ENCODE peak calls at places on chromosomes 6 and 20, in four cellular contexts. E is astrocyte, O is A549, R is endodermal cell. A is an unnamed sample.

GRCh38 chr20:52313335-52313963 is 121.9 kb upstream of the ZFP64 start:
- DNase-seq in E (peak; percentile 38), R (peak; percentile 70), O (peak; percentile 59), A (no peak)

GRCh38 chr6:157575436-157576145 is 194.6 kb downstream of the ZDHHC14 start:
- DNase-seq in R (no peak), E (no peak), O (no peak), A (no peak)

GRCh38 chr6:47355496-47355895 is 45.8 kb upstream of the TNFRSF21 start:
- DNase-seq in O (no peak), E (no peak), R (no peak), A (no peak)

GRCh38 chr20:59598625-59599310 is 5.6 kb upstream of the PHACTR3 start:
- DNase-seq in O (peak; percentile 42), E (no peak), R (peak; percentile 86), A (peak; percentile 23)

GRCh38 chr6:2733324-2733723 is 17.4 kb downstream of the MYLK4 start:
- DNase-seq in R (no peak), O (no peak), E (peak; percentile 46), A (peak; percentile 47)

GRCh38 chr6:4355241-4355640 is 219.9 kb upstream of the ECI2 start:
- DNase-seq in E (peak; percentile 92), O (peak; percentile 84), R (no peak), A (no peak)

GRCh38 chr6:127090051-127090450 is 28.4 kb upstream of the RSPO3 start:
- DNase-seq in R (no peak), E (no peak), O (no peak), A (no peak)

GRCh38 chr6:35727206-35727934 is 9.5 kb upstream of the ARMC12 start:
- DNase-seq in E (peak; percentile 59), R (peak; percentile 89), O (peak; percentile 58), A (peak; percentile 88)

GRCh38 chr20:8633366-8633765 is 435.5 kb upstream of the PLCB4 start:
- DNase-seq in R (no peak), O (no peak), E (peak; percentile 33), A (no peak)

GRCh38 chr6:25995507-25995906 is 32.9 kb downstream of the TRIM38 start:
- DNase-seq in R (no peak), E (peak; percentile 36), O (no peak), A (no peak)

GRCh38 chr6:36650848-36651247 is 27.7 kb upstream of the CDKN1A start:
- DNase-seq in E (no peak), O (no peak), R (peak; percentile 72), A (peak; percentile 51)

GRCh38 chr6:148501178-148501590 is 158.5 kb downstream of the SASH1 start:
- DNase-seq in R (no peak), E (peak; percentile 98), O (peak; percentile 6), A (peak; percentile 31)

GRCh38 chr6:140043357-140043756 is 668.9 kb upstream of the CITED2 start:
- DNase-seq in R (no peak), O (peak; percentile 73), E (peak; percentile 98), A (no peak)

GRCh38 chr6:40251609-40252008 is 317.3 kb upstream of the MOCS1 start:
- DNase-seq in O (no peak), E (no peak), R (no peak), A (peak; percentile 8)

GRCh38 chr20:8366303-8366923 is 234.3 kb downstream of the PLCB1 start:
- DNase-seq in R (no peak), O (no peak), E (no peak), A (no peak)

GRCh38 chr6:82681119-82681714 is 317.6 kb downstream of the TPBG start:
- DNase-seq in O (peak; percentile 1), E (no peak), R (no peak), A (no peak)

GRCh38 chr6:88166493-88166900 is 350 bp upstream of the CNR1 start:
- DNase-seq in E (no peak), R (peak; percentile 82), O (no peak), A (no peak)

GRCh38 chr6:88167625-88167937 is 1.4 kb upstream of the CNR1 start:
- DNase-seq in O (no peak), R (no peak), E (no peak), A (no peak)

GRCh38 chr6:88166901-88167624 is 916 bp upstream of the CNR1 start:
- DNase-seq in E (no peak), O (no peak), R (peak; percentile 76), A (no peak)

GRCh38 chr6:88165087-88165876 is 865 bp downstream of the CNR1 start:
- DNase-seq in E (no peak), O (no peak), R (no peak), A (no peak)

GRCh38 chr6:88165877-88166492 is at the start of gene CNR1:
- DNase-seq in R (peak; percentile 84), O (peak; percentile 13), E (peak; percentile 8), A (peak; percentile 84)
- TF ChIP-seq CTCF in R (no peak), O (peak; percentile 8), E (no peak), A (no peak)

GRCh38 chr20:38115896-38116295 is 49.2 kb downstream of the TGM2 start:
- DNase-seq in O (no peak), E (no peak), R (no peak), A (no peak)

GRCh38 chr20:38116409-38117165 is 48.5 kb downstream of the TGM2 start:
- DNase-seq in R (no peak), E (no peak), O (no peak), A (no peak)

GRCh38 chr20:38114353-38114791 is 50.7 kb downstream of the TGM2 start:
- DNase-seq in R (peak; percentile 15), O (peak; percentile 47), E (peak; percentile 70), A (no peak)

GRCh38 chr20:38113401-38114325 is 51.4 kb downstream of the TGM2 start:
- DNase-seq in E (no peak), R (peak; percentile 92), O (peak; percentile 67), A (no peak)

DNA sequence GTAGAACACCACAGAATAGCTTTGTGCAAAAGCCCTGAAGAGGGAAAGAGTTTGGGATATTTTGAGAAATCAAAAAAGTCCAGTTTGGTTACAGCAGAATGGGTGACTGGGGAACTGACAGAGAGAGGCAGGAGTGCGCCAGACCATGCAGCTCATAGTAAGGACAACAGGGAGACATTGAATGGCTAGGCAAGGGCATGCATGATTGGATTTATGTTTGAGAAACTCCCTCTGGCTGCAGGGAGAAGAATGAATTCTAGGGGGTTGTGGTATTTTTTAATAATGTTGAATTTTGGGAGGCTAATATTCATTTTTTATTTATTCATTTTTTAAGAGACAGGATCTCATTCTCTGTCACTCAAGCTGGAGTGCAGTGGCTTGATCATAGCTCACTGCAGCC is 49.9 kb downstream of the TGM2 start:
- DNase-seq in R (peak; percentile 13), O (no peak), E (no peak), A (no peak)
- TF ChIP-seq CTCF in R (peak; percentile 48), O (peak; percentile 6), E (no peak), A (no peak)

GRCh38 chr6:109440325-109441068 is at the start of the genes PPIL6 and SMPD2:
- DNase-seq in E (peak; percentile 70), R (peak; percentile 97), O (peak; percentile 83), A (peak; percentile 90)
- TF ChIP-seq CTCF in E (no peak), R (no peak), O (peak; percentile 27), A (peak; percentile 31)

DNA sequence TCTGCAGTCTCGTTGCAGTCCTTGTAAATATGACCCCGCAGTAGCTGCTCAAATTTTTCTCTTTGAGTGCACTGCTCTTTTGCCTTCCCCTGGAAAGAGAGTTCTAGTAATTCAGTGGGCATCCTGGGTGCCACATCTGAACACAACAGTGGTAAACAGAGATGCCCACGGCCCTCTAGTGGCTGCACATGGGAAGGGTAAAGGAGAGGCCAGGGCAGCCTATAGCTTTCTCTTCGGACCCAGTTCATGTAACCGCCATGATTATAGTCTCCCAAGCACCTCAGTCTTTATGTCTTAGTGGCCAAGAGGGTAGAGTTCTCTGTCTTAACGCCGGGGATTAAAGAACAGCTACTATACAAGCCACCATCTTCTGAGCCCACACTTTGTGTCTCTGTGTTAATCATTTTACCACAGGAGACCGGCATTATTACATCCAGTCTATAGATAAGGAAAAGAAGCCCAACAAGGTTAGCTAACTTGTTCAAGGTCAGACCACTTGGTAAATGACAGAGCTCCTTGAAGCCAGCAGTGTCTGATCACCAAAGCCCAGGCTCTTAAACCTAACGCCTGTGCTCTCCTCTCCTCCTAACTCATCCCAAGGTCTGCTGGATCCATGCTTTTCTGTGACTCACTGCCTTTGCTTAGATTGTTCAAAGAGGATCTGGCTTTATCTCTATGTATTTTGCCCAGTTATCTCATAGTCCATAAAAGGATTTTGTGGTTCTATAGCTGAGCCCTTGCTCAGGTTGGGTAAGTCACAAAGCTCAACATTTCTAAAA is 81.8 kb downstream of the ISM1 start:
- DNase-seq in E (no peak), O (peak; percentile 44), R (peak; percentile 76), A (peak; percentile 32)
- TF ChIP-seq CTCF in E (peak; percentile 40), O (peak; percentile 53), R (peak; percentile 87), A (peak; percentile 48)

GRCh38 chr6:170165085-170165484 is 125.8 kb downstream of the DLL1 start:
- DNase-seq in O (no peak), E (no peak), R (peak; percentile 66), A (no peak)
- TF ChIP-seq CTCF in O (no peak), E (no peak), R (peak; percentile 54), A (no peak)

DNA sequence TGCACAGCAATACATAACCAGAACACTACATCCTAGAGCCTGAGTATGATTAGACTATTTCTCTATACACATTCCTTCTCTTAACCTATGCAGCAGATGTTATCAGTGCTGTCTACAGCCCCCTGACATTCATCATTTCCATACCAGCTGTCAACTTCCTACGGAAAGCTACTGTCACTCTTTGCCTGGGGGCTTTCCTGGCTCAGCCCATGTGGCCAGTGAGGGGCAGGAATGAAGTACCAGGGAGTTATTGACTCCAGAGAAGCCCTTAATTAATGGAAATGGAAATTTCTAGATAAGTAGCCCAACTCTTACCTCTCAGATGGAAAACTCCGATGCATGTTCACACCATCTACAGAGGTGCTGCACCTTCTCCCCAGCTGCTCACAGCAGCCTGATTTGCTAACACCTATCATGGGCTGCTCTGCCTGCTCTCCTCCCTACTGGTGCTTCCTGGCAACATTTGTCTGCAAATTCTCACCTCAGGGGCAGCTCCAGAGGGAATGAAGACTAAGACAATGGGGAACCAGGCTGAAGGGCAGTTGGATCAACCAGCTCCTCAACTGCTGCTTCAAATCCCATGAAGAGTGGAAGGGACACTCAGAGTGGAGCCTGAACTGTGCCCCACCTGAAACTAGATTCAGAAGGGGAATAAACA is 59.6 kb downstream of the LINC00237 start:
- DNase-seq in O (no peak), E (no peak), R (peak; percentile 74), A (no peak)
- TF ChIP-seq CTCF in O (no peak), E (no peak), R (no peak), A (no peak)

A was measured in transverse colon.